ENCODE peak calls at places on chromosome 7, in four cellular contexts. P is H1, M is HepG2, A is GM12878. X is an unnamed sample.

GRCh38 chr7:105585850-105586500 is 4.7 kb upstream of the EFCAB10 start:
- DNase-seq in P (no peak), M (no peak), A (no peak), X (no peak)

GRCh38 chr7:27116962-27117686 is 13.4 kb downstream of the HOXA4 start:
- DNase-seq in P (no peak), M (no peak), A (no peak), X (no peak)

GRCh38 chr7:29500719-29501118 is 62.9 kb upstream of the PRR15 start:
- DNase-seq in P (no peak), A (no peak), M (no peak), X (no peak)

GRCh38 chr7:3370068-3370704 is 69.1 kb downstream of the SDK1 start:
- DNase-seq in M (no peak), P (no peak), A (no peak), X (no peak)

GRCh38 chr7:43196379-43196778 is 83.9 kb downstream of the HECW1 start:
- DNase-seq in M (no peak), P (no peak), A (no peak), X (no peak)

GRCh38 chr7:129612112-129613015 is 844 bp downstream of the NRF1 start:
- DNase-seq in A (no peak), P (no peak), M (no peak), X (no peak)

GRCh38 chr7:132084776-132085388 is 491.4 kb downstream of the PLXNA4 start:
- DNase-seq in A (no peak), P (no peak), M (peak), X (no peak)

GRCh38 chr7:137669706-137670105 is 177.1 kb downstream of the DGKI start:
- DNase-seq in M (no peak), P (no peak), A (no peak), X (no peak)

GRCh38 chr7:15178065-15178464 is 275.5 kb upstream of the DGKB start:
- DNase-seq in A (no peak), M (no peak), P (no peak), X (no peak)

GRCh38 chr7:148147438-148147837 is 443.1 kb upstream of the C7orf33 start:
- DNase-seq in P (no peak), M (no peak), A (no peak), X (no peak)

GRCh38 chr7:44713680-44714335 is 34.8 kb upstream of the ZMIZ2 start:
- DNase-seq in M (no peak), A (no peak), P (no peak), X (no peak)

GRCh38 chr7:14602851-14603250 is 299.7 kb downstream of the DGKB start:
- DNase-seq in P (no peak), M (no peak), A (no peak), X (no peak)

GRCh38 chr7:99003419-99003818 is 125.1 kb downstream of the TRRAP start:
- DNase-seq in M (no peak), A (no peak), P (no peak), X (no peak)

GRCh38 chr7:110839866-110840265 is 251.1 kb upstream of the LRRN3 start:
- DNase-seq in A (no peak), P (no peak), M (peak), X (no peak)

GRCh38 chr7:79782906-79783305 is 329.4 kb upstream of the MAGI2 start:
- DNase-seq in A (no peak), M (no peak), P (no peak), X (no peak)

GRCh38 chr7:36400606-36401005 is 10.9 kb downstream of the ANLN start:
- DNase-seq in P (no peak), A (no peak), M (no peak), X (no peak)

GRCh38 chr7:120941064-120941463 is 9.5 kb upstream of the ING3 start:
- DNase-seq in P (no peak), A (no peak), M (no peak), X (no peak)

GRCh38 chr7:5704534-5704922 is 76.9 kb downstream of the RNF216 start:
- DNase-seq in M (peak), A (no peak), P (peak), X (peak)

GRCh38 chr7:155879592-155879991 is 67.3 kb upstream of the SHH start:
- DNase-seq in P (no peak), A (no peak), M (no peak), X (no peak)

GRCh38 chr7:155882596-155882995 is 70.3 kb upstream of the SHH start:
- DNase-seq in A (no peak), P (no peak), M (no peak), X (no peak)

GRCh38 chr7:155878674-155879073 is 66.4 kb upstream of the SHH start:
- DNase-seq in A (no peak), P (no peak), M (no peak), X (no peak)

GRCh38 chr7:155881471-155882350 is 69.4 kb upstream of the SHH start:
- DNase-seq in P (no peak), M (no peak), A (no peak), X (no peak)

DNA sequence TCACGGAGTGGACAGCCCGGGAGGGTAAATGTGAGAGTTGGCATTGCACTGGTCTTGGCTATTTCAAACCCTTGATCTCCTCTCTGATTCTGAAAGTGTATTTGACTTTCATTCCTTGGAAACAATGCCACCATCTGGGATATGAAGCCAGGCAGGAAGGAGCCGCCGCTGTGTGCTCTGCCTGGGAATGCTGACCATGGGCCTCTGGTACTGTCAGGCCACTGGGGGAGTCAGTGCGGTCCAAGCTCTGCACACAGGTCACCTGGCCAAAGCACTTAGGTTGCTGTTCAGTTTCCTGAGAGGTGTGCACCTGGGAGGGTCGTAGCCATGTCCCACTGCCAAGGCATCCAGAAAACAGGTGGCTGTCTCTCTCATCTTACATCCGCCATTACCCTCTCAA is 68.5 kb upstream of the SHH start:
- DNase-seq in M (no peak), A (no peak), P (no peak), X (no peak)
- TF ChIP-seq ZNF274 in M (no peak), A (no peak), P (no peak), X (no peak)

GRCh38 chr7:1193593-1194424 is 33.8 kb upstream of the ZFAND2A start:
- DNase-seq in P (no peak), M (no peak), A (no peak), X (no peak)
- TF ChIP-seq SUZ12 in P (no peak), M (no peak), A (no peak), X (no peak)

DNA sequence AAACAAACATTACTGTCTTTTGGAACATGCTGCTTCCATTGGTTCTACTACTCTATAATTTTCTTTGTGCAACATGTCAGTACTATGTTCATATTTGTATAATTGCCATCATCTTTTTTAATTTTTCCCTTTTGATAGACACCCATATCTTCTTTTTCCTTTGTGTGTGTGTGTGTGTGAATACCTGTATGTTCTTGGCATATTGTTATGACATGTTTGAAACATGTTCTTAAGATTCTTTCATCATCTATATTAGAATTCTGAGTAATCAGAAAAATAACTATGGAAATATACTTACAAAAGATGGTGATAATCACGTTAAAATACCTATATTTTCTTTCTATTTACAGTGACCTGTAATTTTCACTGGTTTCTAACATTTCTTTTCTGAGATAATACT is 3.5 kb upstream of the CDK6 start:
- DNase-seq in M (no peak), P (no peak), A (no peak), X (no peak)
- TF ChIP-seq ZNF274 in M (no peak), P (no peak), A (no peak), X (no peak)

GRCh38 chr7:66419210-66419609 is 209.5 kb upstream of the KCTD7 start:
- DNase-seq in M (peak), P (no peak), A (no peak), X (no peak)

GRCh38 chr7:66409493-66409892 is 204.4 kb downstream of the TPST1 start:
- DNase-seq in P (no peak), M (peak), A (no peak), X (no peak)

GRCh38 chr7:66418537-66418936 is 210.1 kb upstream of the KCTD7 start:
- DNase-seq in M (no peak), A (no peak), P (no peak), X (no peak)

GRCh38 chr7:66415659-66416265 is 210.6 kb downstream of the TPST1 start:
- DNase-seq in P (no peak), M (no peak), A (no peak), X (no peak)

GRCh38 chr7:66413379-66414114 is 208.4 kb downstream of the TPST1 start:
- DNase-seq in P (peak), M (no peak), A (no peak), X (peak)
- TF ChIP-seq SUZ12 in P (no peak), M (no peak), A (no peak), X (no peak)

DNA sequence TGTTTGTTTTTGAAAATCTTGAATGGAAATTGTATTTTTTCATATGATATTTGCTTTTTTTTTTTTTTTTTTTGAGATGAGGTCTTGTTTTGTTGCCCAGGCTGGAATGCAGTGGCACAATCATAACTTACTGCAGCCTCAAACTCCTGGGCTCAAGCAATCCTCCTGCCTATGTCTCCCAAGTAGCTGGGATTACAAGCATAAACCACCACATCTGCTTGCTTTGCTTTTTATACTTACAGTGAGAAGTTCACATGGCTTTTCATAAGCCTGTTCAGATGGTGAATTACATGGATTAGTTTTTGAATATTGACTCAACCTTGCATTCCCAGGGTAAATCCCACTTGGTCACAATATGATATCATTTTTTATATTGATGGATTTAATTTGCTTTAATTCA is 22.0 kb downstream of the LRRD1 start:
- DNase-seq in A (no peak), M (no peak), P (no peak), X (no peak)
- TF ChIP-seq ZNF274 in A (no peak), M (no peak), P (no peak), X (no peak)

DNA sequence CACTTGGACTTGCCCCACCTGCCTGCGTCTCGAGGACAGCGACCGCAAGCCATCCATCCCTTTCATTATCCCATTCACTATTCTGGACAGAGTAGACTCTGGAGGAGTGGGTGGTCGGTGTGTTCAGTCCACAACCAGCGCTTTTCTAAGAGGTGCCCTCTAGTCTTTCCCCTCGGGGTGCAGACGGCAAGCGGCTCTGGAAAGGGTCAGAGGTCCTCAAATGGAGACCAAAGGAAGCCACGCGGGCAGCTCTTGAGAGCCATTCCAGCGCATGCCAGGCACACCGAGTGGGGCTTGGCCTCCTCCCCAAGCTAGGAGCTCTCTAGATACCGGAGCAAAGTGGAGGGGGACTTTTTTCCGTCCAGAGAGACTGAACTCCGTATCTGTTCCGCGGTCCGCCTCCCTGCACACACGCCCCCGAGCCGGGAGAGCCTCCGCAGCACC is 697 bp downstream of the GSDME start:
- DNase-seq in P (no peak), A (no peak), M (no peak), X (peak)
- TF ChIP-seq SUZ12 in P (no peak), A (no peak), M (no peak), X (no peak)

GRCh38 chr7:77904252-77904651 is 105.7 kb downstream of the PHTF2 start:
- DNase-seq in A (no peak), P (no peak), M (no peak), X (no peak)

GRCh38 chr7:77908664-77909063 is 110.1 kb downstream of the PHTF2 start:
- DNase-seq in M (no peak), A (no peak), P (no peak), X (no peak)

GRCh38 chr7:77907281-77907680 is 108.7 kb downstream of the PHTF2 start:
- DNase-seq in P (no peak), M (no peak), A (no peak), X (no peak)

DNA sequence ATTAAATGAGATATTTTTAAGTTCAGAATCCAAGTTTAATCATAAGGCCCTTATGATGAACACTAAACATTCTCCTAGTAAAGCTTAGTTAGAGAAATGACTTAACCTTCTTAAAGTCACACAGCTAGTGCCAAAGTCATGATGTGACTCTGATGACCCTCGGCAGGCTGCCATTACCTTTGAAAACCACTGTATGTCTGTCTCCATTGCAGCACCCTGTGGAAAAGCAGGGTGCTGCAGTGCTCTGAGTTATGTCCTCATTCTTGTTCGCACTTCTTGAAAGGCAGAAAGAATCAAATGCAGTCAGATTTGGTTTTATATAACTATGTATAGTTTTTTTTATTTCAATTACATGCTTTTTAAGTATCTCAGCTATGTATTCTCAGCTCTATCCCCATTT is 105.0 kb downstream of the PHTF2 start:
- DNase-seq in A (no peak), M (peak), P (no peak), X (no peak)
- TF ChIP-seq ZNF274 in A (no peak), M (no peak), P (no peak), X (no peak)

DNA sequence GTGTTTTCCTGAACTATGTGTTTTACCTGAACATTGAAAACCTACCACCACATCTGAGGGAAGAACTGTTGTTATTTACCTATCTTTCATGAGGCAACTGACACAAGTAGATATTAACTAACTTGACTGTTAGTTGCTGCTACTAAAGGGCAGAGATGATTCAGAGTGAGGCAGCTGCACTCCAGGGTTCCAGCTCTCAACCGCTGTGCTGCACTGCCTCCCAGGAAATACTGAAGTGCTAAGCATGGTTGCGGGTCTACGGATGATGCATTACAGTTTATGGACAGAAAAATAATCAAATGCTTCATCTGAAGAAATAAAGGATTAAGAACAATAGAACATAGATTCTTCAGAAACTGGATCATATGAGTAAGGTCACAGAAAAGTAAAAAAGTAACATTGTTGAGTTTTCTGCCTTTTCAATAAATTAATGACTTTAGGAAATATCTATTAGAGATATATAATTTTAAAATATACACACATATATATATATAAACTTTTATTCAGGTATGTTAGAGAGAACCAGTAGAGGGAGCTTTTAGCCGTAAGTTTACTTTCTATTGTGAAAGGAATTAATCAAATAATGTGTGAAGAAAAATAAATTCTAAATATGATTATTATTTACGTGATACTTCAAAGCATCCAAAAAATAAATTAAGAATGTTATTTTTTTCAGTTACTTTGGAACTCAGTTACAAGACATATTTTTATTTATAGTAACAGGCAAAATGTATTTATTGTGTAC is 620.0 kb downstream of the CNTNAP2 start:
- DNase-seq in M (no peak), A (no peak), P (peak), X (no peak)
- TF ChIP-seq SUZ12 in M (no peak), A (no peak), P (no peak), X (no peak)